ENCODE peak calls at places on chromosomes 1 and 21, in four cellular contexts. M is stimulated activated CD8-positive, alpha-beta memory T cell treated with anti-CD3 and anti-CD28 coated beads, Interleukin-15, amount 100 ng/mL, for 1 hour; B is ascending aorta; Z is stimulated activated naive B cell treated with anti-CD40 and anti-IgM and Interleukin-4, amounts not matched to agents 10 μg/mL and 1 μg/mL and 100 μg/mL, for 72 hours. N is an unnamed sample.

GRCh38 chr1:24900985-24901781 is 28.9 kb downstream of the RUNX3 start:
- DNase-seq in B (no peak), M (no peak), Z (no peak), N (no peak)

GRCh38 chr21:34187935-34188334 is 114.6 kb downstream of the MRPS6 start:
- DNase-seq in Z (no peak), M (no peak), B (no peak), N (no peak)

GRCh38 chr1:85502171-85502570 is 37.2 kb upstream of the DDAH1 start:
- DNase-seq in M (no peak), Z (no peak), B (no peak), N (no peak)

GRCh38 chr1:157312270-157312812 is 174.1 kb upstream of the ETV3 start:
- DNase-seq in B (no peak), Z (no peak), M (no peak), N (no peak)

GRCh38 chr1:185864889-185865288 is 130.7 kb downstream of the HMCN1 start:
- DNase-seq in M (no peak), B (no peak), Z (no peak), N (no peak)

GRCh38 chr1:67601955-67602354 is 83.0 kb upstream of the GADD45A start:
- DNase-seq in Z (no peak), M (no peak), B (no peak), N (no peak)

GRCh38 chr1:186976700-186977099 is 148.0 kb downstream of the PLA2G4A start:
- DNase-seq in M (no peak), Z (no peak), B (no peak), N (no peak)

GRCh38 chr1:179058343-179059184 is 23.3 kb upstream of the TOR3A start:
- DNase-seq in M (no peak), B (no peak), Z (no peak), N (no peak)

GRCh38 chr1:119374208-119374877 is 5.8 kb downstream of the HAO2 start:
- DNase-seq in B (no peak), M (no peak), Z (no peak), N (no peak)

GRCh38 chr1:167774710-167775109 is 52.9 kb downstream of the MPZL1 start:
- DNase-seq in Z (no peak), M (no peak), B (no peak), N (no peak)

GRCh38 chr1:209435654-209436566 is 147.6 kb upstream of the CAMK1G start:
- DNase-seq in B (no peak), M (no peak), Z (peak; percentile 4), N (peak; percentile 54)

GRCh38 chr1:11337536-11338350 is 64.7 kb downstream of the UBIAD1 start:
- DNase-seq in B (no peak), M (peak; percentile 45), Z (peak; percentile 44), N (no peak)

GRCh38 chr1:63917571-63918394 is 144.0 kb downstream of the ROR1 start:
- DNase-seq in Z (no peak), M (no peak), B (no peak), N (no peak)

GRCh38 chr1:30692948-30693301 is 30.5 kb downstream of the MATN1 start:
- DNase-seq in B (no peak), Z (no peak), M (no peak), N (no peak)

GRCh38 chr1:57832616-57833015 is 408.8 kb upstream of the DAB1 start:
- DNase-seq in M (no peak), Z (no peak), B (no peak), N (no peak)

GRCh38 chr1:227541129-227541528 is 22.2 kb upstream of the ZNF678 start:
- DNase-seq in M (no peak), B (no peak), Z (no peak), N (no peak)

GRCh38 chr1:111561328-111561727 is 57.9 kb upstream of the ADORA3 start:
- DNase-seq in B (no peak), Z (no peak), M (no peak), N (no peak)

GRCh38 chr1:8202182-8202905 is 115.6 kb upstream of the SLC45A1 start:
- DNase-seq in Z (no peak), B (peak; percentile 57), M (no peak), N (no peak)

GRCh38 chr1:22815421-22816062 is 104.9 kb downstream of the EPHB2 start:
- DNase-seq in Z (no peak), B (no peak), M (no peak), N (no peak)

GRCh38 chr1:31765041-31765467 is 914 bp upstream of the ADGRB2 start:
- DNase-seq in M (no peak), Z (no peak), B (no peak), N (no peak)

GRCh38 chr1:225652726-225653462 is at the start of gene ENAH:
- DNase-seq in B (no peak), M (no peak), Z (peak; percentile 31), N (no peak)

GRCh38 chr1:68281946-68282615 is 49.8 kb upstream of the WLS start:
- DNase-seq in B (no peak), Z (no peak), M (no peak), N (no peak)